ENCODE peak calls at places on chromosomes 2 and 18, in seven cellular contexts. One of them, this sample, is unnamed.

GRCh38 chr18:42773870-42774269 is 341.6 kb downstream of the RIT2 start:
- DNase-seq in DMS53: no peak
- DNase-seq in K562: no peak
- DNase-seq in heart left ventricle: no peak
- DNase-seq in GM20000: no peak
- DNase-seq in Karpas-422: no peak
- DNase-seq in LoVo: no peak
- DNase-seq in this sample: no peak

GRCh38 chr2:230737791-230738226 is 25.2 kb downstream of the CAB39 start:
- DNase-seq in GM20000: no peak
- DNase-seq in LoVo: peak; percentile 74
- DNase-seq in K562: no peak
- DNase-seq in Karpas-422: no peak
- DNase-seq in heart left ventricle: no peak
- DNase-seq in DMS53: peak; percentile 57
- DNase-seq in this sample: no peak

GRCh38 chr2:154704991-154705390 is 6.5 kb downstream of the KCNJ3 start:
- DNase-seq in K562: no peak
- DNase-seq in LoVo: no peak
- DNase-seq in GM20000: no peak
- DNase-seq in DMS53: no peak
- DNase-seq in Karpas-422: no peak
- DNase-seq in heart left ventricle: no peak
- DNase-seq in this sample: no peak

GRCh38 chr2:106129592-106129991 is 64.5 kb downstream of the UXS1 start:
- DNase-seq in heart left ventricle: no peak
- DNase-seq in K562: no peak
- DNase-seq in GM20000: no peak
- DNase-seq in LoVo: no peak
- DNase-seq in Karpas-422: no peak
- DNase-seq in DMS53: no peak
- DNase-seq in this sample: no peak

GRCh38 chr18:58321986-58322385 is 278.0 kb downstream of the NEDD4L start:
- DNase-seq in DMS53: peak; percentile 86
- DNase-seq in Karpas-422: peak; percentile 75
- DNase-seq in LoVo: peak; percentile 84
- DNase-seq in K562: peak; percentile 51
- DNase-seq in heart left ventricle: no peak
- DNase-seq in GM20000: peak; percentile 80
- DNase-seq in this sample: peak; percentile 60

GRCh38 chr18:62938006-62938405 is 222.7 kb downstream of the PHLPP1 start:
- DNase-seq in GM20000: no peak
- DNase-seq in DMS53: no peak
- DNase-seq in LoVo: no peak
- DNase-seq in heart left ventricle: no peak
- DNase-seq in K562: no peak
- DNase-seq in Karpas-422: no peak
- DNase-seq in this sample: no peak

GRCh38 chr18:44725300-44726096 is 44.8 kb downstream of the SETBP1 start:
- DNase-seq in LoVo: no peak
- DNase-seq in DMS53: peak; percentile 50
- DNase-seq in Karpas-422: no peak
- DNase-seq in heart left ventricle: peak; percentile 65
- DNase-seq in K562: peak; percentile 56
- DNase-seq in GM20000: peak; percentile 56
- DNase-seq in this sample: peak; percentile 55

GRCh38 chr18:21996261-21996892 is 173.0 kb upstream of the GATA6 start:
- DNase-seq in LoVo: peak; percentile 22
- DNase-seq in heart left ventricle: no peak
- DNase-seq in GM20000: no peak
- DNase-seq in DMS53: no peak
- DNase-seq in K562: no peak
- DNase-seq in Karpas-422: no peak
- DNase-seq in this sample: no peak

GRCh38 chr2:105397959-105398521 is 811 bp downstream of the FHL2 start:
- DNase-seq in K562: no peak
- DNase-seq in LoVo: no peak
- DNase-seq in DMS53: peak; percentile 52
- DNase-seq in heart left ventricle: no peak
- DNase-seq in GM20000: peak; percentile 45
- DNase-seq in Karpas-422: no peak
- DNase-seq in this sample: no peak

GRCh38 chr2:99858951-99859596 is 283.3 kb downstream of the AFF3 start:
- DNase-seq in LoVo: no peak
- DNase-seq in GM20000: no peak
- DNase-seq in heart left ventricle: no peak
- DNase-seq in K562: no peak
- DNase-seq in Karpas-422: no peak
- DNase-seq in DMS53: no peak
- DNase-seq in this sample: no peak

GRCh38 chr2:194870974-194871535 is 786.0 kb upstream of the SLC39A10 start:
- DNase-seq in Karpas-422: no peak
- DNase-seq in GM20000: no peak
- DNase-seq in LoVo: no peak
- DNase-seq in K562: no peak
- DNase-seq in heart left ventricle: no peak
- DNase-seq in DMS53: peak; percentile 31
- DNase-seq in this sample: no peak

GRCh38 chr2:14944562-14945346 is 312.2 kb downstream of the LRATD1 start:
- DNase-seq in Karpas-422: peak; percentile 59
- DNase-seq in heart left ventricle: no peak
- DNase-seq in LoVo: peak; percentile 41
- DNase-seq in GM20000: no peak
- DNase-seq in DMS53: peak; percentile 68
- DNase-seq in K562: no peak
- DNase-seq in this sample: no peak

GRCh38 chr2:186670831-186671230 is 23.0 kb upstream of the FAM171B start:
- DNase-seq in LoVo: no peak
- DNase-seq in Karpas-422: no peak
- DNase-seq in K562: no peak
- DNase-seq in DMS53: no peak
- DNase-seq in heart left ventricle: no peak
- DNase-seq in GM20000: no peak
- DNase-seq in this sample: no peak

GRCh38 chr18:49392352-49392751 is 68.1 kb downstream of the DYM start:
- DNase-seq in GM20000: no peak
- DNase-seq in LoVo: no peak
- DNase-seq in K562: no peak
- DNase-seq in Karpas-422: no peak
- DNase-seq in DMS53: no peak
- DNase-seq in heart left ventricle: no peak
- DNase-seq in this sample: no peak

GRCh38 chr2:71700880-71701397 is 247.6 kb downstream of the DYSF start:
- DNase-seq in K562: no peak
- DNase-seq in DMS53: no peak
- DNase-seq in GM20000: no peak
- DNase-seq in heart left ventricle: peak; percentile 80
- DNase-seq in Karpas-422: no peak
- DNase-seq in LoVo: no peak
- DNase-seq in this sample: peak; percentile 90

GRCh38 chr2:120684691-120685402 is 50.8 kb upstream of the GLI2 start:
- DNase-seq in heart left ventricle: no peak
- DNase-seq in LoVo: no peak
- DNase-seq in Karpas-422: no peak
- DNase-seq in GM20000: no peak
- DNase-seq in DMS53: no peak
- DNase-seq in K562: no peak
- DNase-seq in this sample: no peak

GRCh38 chr2:216774620-216775019 is 79.3 kb upstream of the IGFBP5 start:
- DNase-seq in LoVo: no peak
- DNase-seq in heart left ventricle: peak; percentile 84
- DNase-seq in GM20000: no peak
- DNase-seq in K562: peak; percentile 59
- DNase-seq in DMS53: peak; percentile 37
- DNase-seq in Karpas-422: no peak
- DNase-seq in this sample: peak; percentile 86

GRCh38 chr2:71988170-71988569 is 159.5 kb downstream of the CYP26B1 start:
- DNase-seq in GM20000: no peak
- DNase-seq in heart left ventricle: no peak
- DNase-seq in Karpas-422: no peak
- DNase-seq in LoVo: no peak
- DNase-seq in K562: no peak
- DNase-seq in DMS53: no peak
- DNase-seq in this sample: no peak